ENCODE peak calls at places on chromosome 18, in four cellular contexts. One of them, this sample, is unnamed.

GRCh38 chr18:75247041-75247551 is 36.5 kb downstream of the TSHZ1 start:
- DNase-seq in A549: no peak
- DNase-seq in SK-N-SH: peak; percentile 53
- DNase-seq in HepG2: no peak
- DNase-seq in this sample: no peak

GRCh38 chr18:2572892-2573291 is 1.5 kb downstream of the NDC80 start:
- DNase-seq in A549: no peak
- DNase-seq in SK-N-SH: no peak
- DNase-seq in HepG2: no peak
- DNase-seq in this sample: no peak

GRCh38 chr18:33440011-33440383 is 524 bp downstream of the CCDC178 start:
- DNase-seq in A549: peak; percentile 3
- DNase-seq in SK-N-SH: peak; percentile 71
- DNase-seq in HepG2: no peak
- DNase-seq in this sample: no peak

GRCh38 chr18:7021994-7022840 is 95.4 kb downstream of the LAMA1 start:
- DNase-seq in A549: peak; percentile 52
- DNase-seq in SK-N-SH: peak; percentile 83
- DNase-seq in HepG2: peak; percentile 76
- DNase-seq in this sample: no peak

GRCh38 chr18:23529597-23529996 is 26.3 kb downstream of the RMC1 start:
- DNase-seq in A549: peak; percentile 54
- DNase-seq in SK-N-SH: no peak
- DNase-seq in HepG2: no peak
- DNase-seq in this sample: no peak

GRCh38 chr18:6509417-6510198 is 94.9 kb upstream of the L3MBTL4 start:
- DNase-seq in A549: no peak
- DNase-seq in SK-N-SH: peak; percentile 44
- DNase-seq in HepG2: no peak
- DNase-seq in this sample: no peak

GRCh38 chr18:23334569-23334968 is 118.5 kb upstream of the RIOK3 start:
- DNase-seq in A549: no peak
- DNase-seq in SK-N-SH: no peak
- DNase-seq in HepG2: no peak
- DNase-seq in this sample: no peak

GRCh38 chr18:10497350-10497749 is 28.5 kb upstream of the NAPG start:
- DNase-seq in A549: no peak
- DNase-seq in SK-N-SH: no peak
- DNase-seq in HepG2: no peak
- DNase-seq in this sample: no peak

GRCh38 chr18:13676499-13676898 is 49.9 kb downstream of the FAM210A start:
- DNase-seq in A549: no peak
- DNase-seq in SK-N-SH: no peak
- DNase-seq in HepG2: no peak
- DNase-seq in this sample: no peak

DNA sequence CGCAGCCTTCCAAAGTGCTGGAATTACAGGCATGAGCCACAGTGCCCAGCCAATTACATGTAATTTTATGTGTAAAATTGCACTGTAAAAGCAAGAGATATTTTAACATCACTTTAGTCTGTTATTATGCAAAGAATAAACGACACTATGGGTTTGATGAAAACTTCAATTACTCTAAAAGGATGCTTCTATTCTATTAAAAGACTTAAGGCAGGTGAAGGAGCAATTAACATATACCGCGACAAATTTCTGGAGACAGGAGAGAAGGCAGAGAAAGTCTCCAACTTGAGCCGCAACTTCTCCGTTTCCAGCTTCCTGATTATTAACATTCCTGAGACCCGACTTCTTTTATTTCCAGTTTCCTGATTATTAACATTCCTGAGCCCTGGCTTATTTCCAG is 53.7 kb downstream of the FAM210A start:
- DNase-seq in A549: no peak
- DNase-seq in SK-N-SH: no peak
- DNase-seq in HepG2: no peak
- DNase-seq in this sample: no peak
- TF ChIP-seq CHD2 in A549: no peak
- TF ChIP-seq CHD2 in SK-N-SH: no peak
- TF ChIP-seq CHD2 in HepG2: no peak
- TF ChIP-seq CHD2 in this sample: no peak

GRCh38 chr18:28359177-28359576 is 182.2 kb upstream of the CDH2 start:
- DNase-seq in A549: no peak
- DNase-seq in SK-N-SH: no peak
- DNase-seq in HepG2: no peak
- DNase-seq in this sample: no peak

DNA sequence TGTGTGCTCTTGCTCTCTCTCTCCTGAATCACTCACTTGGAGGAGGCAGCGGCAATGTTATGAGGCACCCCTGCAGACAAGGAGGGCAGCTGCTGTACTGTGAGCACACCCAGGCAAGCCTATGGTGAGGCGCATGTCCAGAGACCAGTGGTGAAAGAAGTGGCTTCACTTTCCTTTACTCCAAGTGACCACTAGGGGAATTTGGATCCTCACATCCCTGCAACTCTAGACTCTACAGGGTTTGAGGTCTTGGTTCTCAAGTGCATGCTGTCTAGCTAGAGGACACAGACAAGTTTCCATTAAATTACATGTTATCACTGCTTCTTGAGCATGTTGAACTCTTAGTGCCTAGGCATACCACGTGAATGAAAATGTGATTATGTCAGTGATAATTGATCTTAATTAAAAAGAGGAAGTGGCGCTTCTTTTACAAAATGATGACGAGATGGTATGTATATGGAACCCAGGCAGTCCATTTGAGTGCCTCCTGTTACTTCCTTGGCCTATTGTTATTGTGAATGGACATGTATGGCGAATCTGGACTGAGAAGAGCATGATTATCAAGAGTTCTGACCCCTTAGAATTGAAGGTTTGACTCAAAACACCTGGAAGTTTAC is 181.0 kb upstream of the CDH2 start:
- DNase-seq in A549: no peak
- DNase-seq in SK-N-SH: no peak
- DNase-seq in HepG2: peak; percentile 38
- DNase-seq in this sample: no peak
- TF ChIP-seq CTCF in A549: no peak
- TF ChIP-seq CTCF in SK-N-SH: peak; percentile 34
- TF ChIP-seq CTCF in HepG2: peak; percentile 37
- TF ChIP-seq CTCF in this sample: no peak

GRCh38 chr18:31741096-31741735 is 19.5 kb downstream of the SLC25A52 start:
- DNase-seq in A549: no peak
- DNase-seq in SK-N-SH: peak; percentile 32
- DNase-seq in HepG2: peak; percentile 41
- DNase-seq in this sample: peak; percentile 16
- TF ChIP-seq CHD2 in A549: no peak
- TF ChIP-seq CHD2 in SK-N-SH: no peak
- TF ChIP-seq CHD2 in HepG2: no peak
- TF ChIP-seq CHD2 in this sample: no peak

DNA sequence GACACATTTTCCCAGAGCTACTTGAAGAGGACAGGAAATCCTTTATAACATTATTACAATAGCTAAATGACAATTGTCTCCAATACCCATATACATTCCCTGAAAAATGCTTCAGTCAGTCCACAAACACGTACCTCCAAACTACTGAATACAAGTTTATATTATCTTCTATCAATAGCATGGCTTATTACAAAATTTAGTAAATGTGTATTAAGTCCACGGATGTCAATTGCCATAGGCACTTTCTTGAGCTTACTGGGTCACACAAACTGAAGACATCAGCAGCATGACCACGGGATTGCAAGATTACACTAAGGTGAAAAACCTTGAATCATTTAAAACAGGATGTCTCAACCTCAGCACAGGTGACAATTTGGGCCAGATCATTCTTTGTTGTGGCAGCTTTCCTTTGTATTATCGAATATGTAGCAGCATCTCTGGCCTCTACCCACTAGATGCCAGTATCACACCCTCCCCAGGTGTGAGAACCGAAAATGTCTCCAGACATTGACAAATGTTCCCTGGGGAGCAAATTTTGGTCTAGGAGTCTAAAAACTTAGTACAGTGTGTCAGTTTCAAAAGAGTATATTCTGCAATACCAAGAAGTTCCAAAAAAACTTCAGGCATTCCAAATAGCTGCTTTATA is 1.4 kb downstream of the MBD2 start:
- DNase-seq in A549: no peak
- DNase-seq in SK-N-SH: no peak
- DNase-seq in HepG2: peak; percentile 25
- DNase-seq in this sample: peak; percentile 78
- TF ChIP-seq CTCF in A549: peak; percentile 18
- TF ChIP-seq CTCF in SK-N-SH: no peak
- TF ChIP-seq CTCF in HepG2: peak; percentile 52
- TF ChIP-seq CTCF in this sample: peak; percentile 47

GRCh38 chr18:58452392-58453166 is 176.3 kb downstream of the ALPK2 start:
- DNase-seq in A549: no peak
- DNase-seq in SK-N-SH: no peak
- DNase-seq in HepG2: no peak
- DNase-seq in this sample: no peak

GRCh38 chr18:58453167-58453804 is 175.6 kb downstream of the ALPK2 start:
- DNase-seq in A549: no peak
- DNase-seq in SK-N-SH: no peak
- DNase-seq in HepG2: no peak
- DNase-seq in this sample: no peak

GRCh38 chr18:58451115-58451971 is 177.5 kb downstream of the ALPK2 start:
- DNase-seq in A549: no peak
- DNase-seq in SK-N-SH: no peak
- DNase-seq in HepG2: no peak
- DNase-seq in this sample: no peak

GRCh38 chr18:58453913-58454317 is 175.0 kb downstream of the ALPK2 start:
- DNase-seq in A549: no peak
- DNase-seq in SK-N-SH: no peak
- DNase-seq in HepG2: no peak
- DNase-seq in this sample: no peak

DNA sequence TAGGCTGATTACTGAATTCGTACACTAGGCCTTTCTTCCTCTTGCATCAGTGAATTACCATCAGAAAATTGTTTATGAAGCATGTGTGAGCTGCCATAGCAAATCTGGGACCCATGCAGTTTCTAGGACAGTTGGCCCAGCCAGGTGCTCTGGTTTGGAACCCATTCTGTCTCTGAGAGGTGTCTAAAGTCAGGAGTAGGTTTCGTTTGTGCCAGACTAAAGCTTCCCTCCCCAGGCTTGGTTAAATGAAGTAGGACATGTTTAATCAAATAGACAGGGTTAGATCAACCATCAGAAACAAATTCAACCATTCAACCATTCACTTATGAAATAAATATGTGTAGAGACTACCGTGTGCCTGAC is 176.9 kb downstream of the ALPK2 start:
- DNase-seq in A549: no peak
- DNase-seq in SK-N-SH: no peak
- DNase-seq in HepG2: no peak
- DNase-seq in this sample: no peak
- TF ChIP-seq CHD2 in A549: no peak
- TF ChIP-seq CHD2 in SK-N-SH: no peak
- TF ChIP-seq CHD2 in HepG2: no peak
- TF ChIP-seq CHD2 in this sample: no peak

GRCh38 chr18:49585781-49586663 is 24.2 kb downstream of the LIPG start:
- DNase-seq in A549: no peak
- DNase-seq in SK-N-SH: no peak
- DNase-seq in HepG2: no peak
- DNase-seq in this sample: no peak

GRCh38 chr18:49582579-49582978 is 20.7 kb downstream of the LIPG start:
- DNase-seq in A549: no peak
- DNase-seq in SK-N-SH: no peak
- DNase-seq in HepG2: no peak
- DNase-seq in this sample: no peak

GRCh38 chr18:49580279-49580678 is 18.4 kb downstream of the LIPG start:
- DNase-seq in A549: no peak
- DNase-seq in SK-N-SH: no peak
- DNase-seq in HepG2: no peak
- DNase-seq in this sample: no peak

GRCh38 chr18:49584431-49584830 is 22.6 kb downstream of the LIPG start:
- DNase-seq in A549: no peak
- DNase-seq in SK-N-SH: no peak
- DNase-seq in HepG2: no peak
- DNase-seq in this sample: no peak

DNA sequence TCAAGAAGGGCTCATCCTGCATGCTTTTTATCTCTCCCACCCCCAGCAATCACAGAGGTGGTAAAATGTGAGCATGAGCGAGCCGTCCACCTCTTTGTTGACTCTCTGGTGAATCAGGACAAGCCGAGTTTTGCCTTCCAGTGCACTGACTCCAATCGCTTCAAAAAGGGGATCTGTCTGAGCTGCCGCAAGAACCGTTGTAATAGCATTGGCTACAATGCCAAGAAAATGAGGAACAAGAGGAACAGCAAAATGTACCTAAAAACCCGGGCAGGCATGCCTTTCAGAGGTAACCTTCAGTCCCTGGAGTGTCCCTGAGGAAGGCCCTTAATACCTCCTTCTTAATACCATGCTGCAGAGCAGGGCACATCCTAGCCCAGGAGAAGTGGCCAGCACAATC is 19.5 kb downstream of the LIPG start:
- DNase-seq in A549: no peak
- DNase-seq in SK-N-SH: no peak
- DNase-seq in HepG2: no peak
- DNase-seq in this sample: no peak
- TF ChIP-seq CTCF in A549: no peak
- TF ChIP-seq CTCF in SK-N-SH: no peak
- TF ChIP-seq CTCF in HepG2: no peak
- TF ChIP-seq CTCF in this sample: no peak

DNA sequence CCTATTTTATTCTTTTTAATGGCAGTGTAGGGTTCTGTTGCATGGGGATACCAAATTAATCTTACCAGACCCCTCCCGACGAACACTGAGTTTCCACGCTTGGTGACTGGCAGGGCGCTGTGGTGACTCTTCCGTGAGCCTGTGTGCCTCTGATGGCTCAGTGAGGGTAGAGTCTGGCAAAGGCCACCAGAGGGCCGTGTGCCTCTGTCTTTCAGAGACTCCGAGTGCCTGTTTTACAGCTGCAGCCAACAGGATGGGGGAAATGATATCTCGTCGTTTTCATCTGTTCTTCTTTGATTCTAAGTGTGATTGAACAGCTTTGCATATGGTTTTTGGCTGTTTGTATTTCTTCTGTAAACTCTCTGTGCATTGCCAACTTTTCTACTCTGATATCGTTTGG is 99.8 kb downstream of the ZNF236 start:
- DNase-seq in A549: peak; percentile 8
- DNase-seq in SK-N-SH: peak; percentile 83
- DNase-seq in HepG2: peak; percentile 22
- DNase-seq in this sample: peak; percentile 26
- TF ChIP-seq CHD2 in A549: no peak
- TF ChIP-seq CHD2 in SK-N-SH: peak; percentile 22
- TF ChIP-seq CHD2 in HepG2: no peak
- TF ChIP-seq CHD2 in this sample: no peak

GRCh38 chr18:63523660-63524059 is 18.5 kb upstream of the SERPINB12 start:
- DNase-seq in A549: no peak
- DNase-seq in SK-N-SH: no peak
- DNase-seq in HepG2: no peak
- DNase-seq in this sample: no peak
- TF ChIP-seq CTCF in A549: no peak
- TF ChIP-seq CTCF in SK-N-SH: peak; percentile 21
- TF ChIP-seq CTCF in HepG2: no peak
- TF ChIP-seq CTCF in this sample: no peak